ENCODE peak calls at places on chromosomes 6 and 20, in four cellular contexts. Y is activated T-helper 9 cell treated with anti-CD3 and anti-CD28 coated beads, Interleukin-2, amount 50 U/mL, for 16 hours; J is hepatocyte; L is tibial nerve. B is an unnamed sample.

GRCh38 chr20:63008541-63009043 is 1.8 kb upstream of the BHLHE23 start:
- DNase-seq in Y (no peak), J (no peak), L (no peak), B (no peak)

GRCh38 chr20:38321959-38322598 is 18.1 kb downstream of the BPI start:
- DNase-seq in Y (no peak), J (peak; percentile 79), L (no peak), B (peak; percentile 88)

GRCh38 chr6:126376682-126377081 is 36.8 kb downstream of the CENPW start:
- DNase-seq in Y (no peak), J (no peak), L (no peak), B (no peak)

GRCh38 chr20:21234816-21235215 is 68.3 kb upstream of the XRN2 start:
- DNase-seq in Y (no peak), J (no peak), L (no peak), B (no peak)

GRCh38 chr20:13995086-13995665 is at the start of gene MACROD2:
- DNase-seq in Y (no peak), J (peak; percentile 99), L (peak; percentile 73), B (peak; percentile 95)

GRCh38 chr6:32970413-32971244 is 2.2 kb downstream of the BRD2 start:
- DNase-seq in Y (peak; percentile 67), J (peak; percentile 95), L (peak; percentile 77), B (peak; percentile 92)

GRCh38 chr20:24782801-24783630 is 166.1 kb upstream of the CST7 start:
- DNase-seq in Y (no peak), J (no peak), L (no peak), B (no peak)

GRCh38 chr6:49462071-49462470 is 982 bp downstream of the MMUT start:
- DNase-seq in Y (no peak), J (no peak), L (no peak), B (no peak)

GRCh38 chr6:161137320-161137719 is 136.5 kb downstream of the AGPAT4 start:
- DNase-seq in Y (no peak), J (no peak), L (no peak), B (no peak)

GRCh38 chr20:57620274-57620990 is at the start of gene ZBP1:
- DNase-seq in Y (peak; percentile 31), J (no peak), L (no peak), B (no peak)

GRCh38 chr6:298233-299049 is 6.2 kb downstream of the DUSP22 start:
- DNase-seq in Y (no peak), J (no peak), L (no peak), B (peak; percentile 61)

GRCh38 chr6:145086197-145086596 is 649.1 kb downstream of the EPM2A start:
- DNase-seq in Y (no peak), J (no peak), L (no peak), B (no peak)

GRCh38 chr20:51532577-51533191 is 9.8 kb downstream of the NFATC2 start:
- DNase-seq in Y (no peak), J (no peak), L (no peak), B (peak; percentile 92)

GRCh38 chr6:11744753-11745152 is 33.9 kb downstream of the ADTRP start:
- DNase-seq in Y (no peak), J (peak; percentile 50), L (peak; percentile 62), B (no peak)

B was measured in osteoblast.